ENCODE peak calls at places on chromosomes 16 and 17, in seven cellular contexts. One of them, this sample, is unnamed.

GRCh38 chr16:84040823-84041391 is 1.7 kb downstream of the SLC38A8 start:
- DNase-seq in T-helper 9 cell: no peak
- DNase-seq in thoracic aorta: no peak
- DNase-seq in tibial nerve: peak; percentile 23
- DNase-seq in stimulated activated CD8-positive, alpha-beta memory T cell treated with anti-CD3 and anti-CD28 coated beads, Interleukin-12 subunit alpha, Interleukin-12 subunit beta, amount 100 ng/mL, for 4 hours: no peak
- DNase-seq in stimulated activated CD4-positive, alpha-beta T cell treated with anti-CD3 and anti-CD28 coated beads, Interleukin-1b, Interleukin-23, amount 100 ng/mL, for 48 hours: no peak
- DNase-seq in NCI-H1092: peak; percentile 23
- DNase-seq in this sample: no peak

GRCh38 chr17:29557085-29557697 is 9.6 kb downstream of the ABHD15 start:
- DNase-seq in NCI-H1092: no peak
- DNase-seq in stimulated activated CD8-positive, alpha-beta memory T cell treated with anti-CD3 and anti-CD28 coated beads, Interleukin-12 subunit alpha, Interleukin-12 subunit beta, amount 100 ng/mL, for 4 hours: no peak
- DNase-seq in stimulated activated CD4-positive, alpha-beta T cell treated with anti-CD3 and anti-CD28 coated beads, Interleukin-1b, Interleukin-23, amount 100 ng/mL, for 48 hours: no peak
- DNase-seq in T-helper 9 cell: no peak
- DNase-seq in thoracic aorta: no peak
- DNase-seq in tibial nerve: no peak
- DNase-seq in this sample: no peak

GRCh38 chr17:42071810-42072209 is 21.4 kb upstream of the C17orf113 start:
- DNase-seq in stimulated activated CD8-positive, alpha-beta memory T cell treated with anti-CD3 and anti-CD28 coated beads, Interleukin-12 subunit alpha, Interleukin-12 subunit beta, amount 100 ng/mL, for 4 hours: no peak
- DNase-seq in T-helper 9 cell: no peak
- DNase-seq in tibial nerve: no peak
- DNase-seq in thoracic aorta: no peak
- DNase-seq in stimulated activated CD4-positive, alpha-beta T cell treated with anti-CD3 and anti-CD28 coated beads, Interleukin-1b, Interleukin-23, amount 100 ng/mL, for 48 hours: no peak
- DNase-seq in NCI-H1092: no peak
- DNase-seq in this sample: no peak

GRCh38 chr17:49287481-49287880 is 56.9 kb upstream of the PHOSPHO1 start:
- DNase-seq in stimulated activated CD8-positive, alpha-beta memory T cell treated with anti-CD3 and anti-CD28 coated beads, Interleukin-12 subunit alpha, Interleukin-12 subunit beta, amount 100 ng/mL, for 4 hours: no peak
- DNase-seq in tibial nerve: no peak
- DNase-seq in thoracic aorta: no peak
- DNase-seq in stimulated activated CD4-positive, alpha-beta T cell treated with anti-CD3 and anti-CD28 coated beads, Interleukin-1b, Interleukin-23, amount 100 ng/mL, for 48 hours: no peak
- DNase-seq in T-helper 9 cell: no peak
- DNase-seq in NCI-H1092: no peak
- DNase-seq in this sample: no peak

GRCh38 chr17:13576661-13577526 is 24.8 kb downstream of the HS3ST3A1 start:
- DNase-seq in T-helper 9 cell: no peak
- DNase-seq in stimulated activated CD8-positive, alpha-beta memory T cell treated with anti-CD3 and anti-CD28 coated beads, Interleukin-12 subunit alpha, Interleukin-12 subunit beta, amount 100 ng/mL, for 4 hours: no peak
- DNase-seq in stimulated activated CD4-positive, alpha-beta T cell treated with anti-CD3 and anti-CD28 coated beads, Interleukin-1b, Interleukin-23, amount 100 ng/mL, for 48 hours: no peak
- DNase-seq in thoracic aorta: no peak
- DNase-seq in NCI-H1092: no peak
- DNase-seq in tibial nerve: no peak
- DNase-seq in this sample: no peak

GRCh38 chr16:87740441-87740840 is 25.3 kb downstream of the KLHDC4 start:
- DNase-seq in stimulated activated CD8-positive, alpha-beta memory T cell treated with anti-CD3 and anti-CD28 coated beads, Interleukin-12 subunit alpha, Interleukin-12 subunit beta, amount 100 ng/mL, for 4 hours: no peak
- DNase-seq in tibial nerve: no peak
- DNase-seq in stimulated activated CD4-positive, alpha-beta T cell treated with anti-CD3 and anti-CD28 coated beads, Interleukin-1b, Interleukin-23, amount 100 ng/mL, for 48 hours: no peak
- DNase-seq in T-helper 9 cell: no peak
- DNase-seq in thoracic aorta: no peak
- DNase-seq in NCI-H1092: no peak
- DNase-seq in this sample: no peak

GRCh38 chr16:4506450-4506849 is 30.3 kb downstream of the HMOX2 start:
- DNase-seq in T-helper 9 cell: peak; percentile 33
- DNase-seq in tibial nerve: peak; percentile 76
- DNase-seq in stimulated activated CD4-positive, alpha-beta T cell treated with anti-CD3 and anti-CD28 coated beads, Interleukin-1b, Interleukin-23, amount 100 ng/mL, for 48 hours: peak; percentile 57
- DNase-seq in stimulated activated CD8-positive, alpha-beta memory T cell treated with anti-CD3 and anti-CD28 coated beads, Interleukin-12 subunit alpha, Interleukin-12 subunit beta, amount 100 ng/mL, for 4 hours: peak; percentile 19
- DNase-seq in NCI-H1092: peak; percentile 36
- DNase-seq in thoracic aorta: no peak
- DNase-seq in this sample: peak; percentile 79

GRCh38 chr16:9996191-9996590 is 186.0 kb downstream of the GRIN2A start:
- DNase-seq in T-helper 9 cell: no peak
- DNase-seq in NCI-H1092: no peak
- DNase-seq in tibial nerve: no peak
- DNase-seq in stimulated activated CD8-positive, alpha-beta memory T cell treated with anti-CD3 and anti-CD28 coated beads, Interleukin-12 subunit alpha, Interleukin-12 subunit beta, amount 100 ng/mL, for 4 hours: no peak
- DNase-seq in thoracic aorta: no peak
- DNase-seq in stimulated activated CD4-positive, alpha-beta T cell treated with anti-CD3 and anti-CD28 coated beads, Interleukin-1b, Interleukin-23, amount 100 ng/mL, for 48 hours: no peak
- DNase-seq in this sample: no peak

GRCh38 chr16:11784048-11784780 is 12.8 kb downstream of the ZC3H7A start:
- DNase-seq in stimulated activated CD4-positive, alpha-beta T cell treated with anti-CD3 and anti-CD28 coated beads, Interleukin-1b, Interleukin-23, amount 100 ng/mL, for 48 hours: no peak
- DNase-seq in T-helper 9 cell: no peak
- DNase-seq in thoracic aorta: no peak
- DNase-seq in stimulated activated CD8-positive, alpha-beta memory T cell treated with anti-CD3 and anti-CD28 coated beads, Interleukin-12 subunit alpha, Interleukin-12 subunit beta, amount 100 ng/mL, for 4 hours: no peak
- DNase-seq in NCI-H1092: no peak
- DNase-seq in tibial nerve: no peak
- DNase-seq in this sample: no peak

GRCh38 chr17:63950940-63951907 is 19.1 kb upstream of the CD79B start:
- DNase-seq in stimulated activated CD4-positive, alpha-beta T cell treated with anti-CD3 and anti-CD28 coated beads, Interleukin-1b, Interleukin-23, amount 100 ng/mL, for 48 hours: peak; percentile 19
- DNase-seq in NCI-H1092: no peak
- DNase-seq in T-helper 9 cell: peak; percentile 27
- DNase-seq in tibial nerve: no peak
- DNase-seq in thoracic aorta: no peak
- DNase-seq in stimulated activated CD8-positive, alpha-beta memory T cell treated with anti-CD3 and anti-CD28 coated beads, Interleukin-12 subunit alpha, Interleukin-12 subunit beta, amount 100 ng/mL, for 4 hours: no peak
- DNase-seq in this sample: peak; percentile 77

GRCh38 chr17:44005865-44006580 is 1.6 kb downstream of the NAGS start:
- DNase-seq in T-helper 9 cell: peak; percentile 19
- DNase-seq in NCI-H1092: no peak
- DNase-seq in stimulated activated CD4-positive, alpha-beta T cell treated with anti-CD3 and anti-CD28 coated beads, Interleukin-1b, Interleukin-23, amount 100 ng/mL, for 48 hours: peak; percentile 38
- DNase-seq in tibial nerve: no peak
- DNase-seq in stimulated activated CD8-positive, alpha-beta memory T cell treated with anti-CD3 and anti-CD28 coated beads, Interleukin-12 subunit alpha, Interleukin-12 subunit beta, amount 100 ng/mL, for 4 hours: peak; percentile 5
- DNase-seq in thoracic aorta: no peak
- DNase-seq in this sample: peak; percentile 57

GRCh38 chr17:15351925-15352324 is 10.5 kb upstream of the TEKT3 start:
- DNase-seq in NCI-H1092: no peak
- DNase-seq in stimulated activated CD8-positive, alpha-beta memory T cell treated with anti-CD3 and anti-CD28 coated beads, Interleukin-12 subunit alpha, Interleukin-12 subunit beta, amount 100 ng/mL, for 4 hours: no peak
- DNase-seq in tibial nerve: peak; percentile 73
- DNase-seq in thoracic aorta: no peak
- DNase-seq in T-helper 9 cell: no peak
- DNase-seq in stimulated activated CD4-positive, alpha-beta T cell treated with anti-CD3 and anti-CD28 coated beads, Interleukin-1b, Interleukin-23, amount 100 ng/mL, for 48 hours: no peak
- DNase-seq in this sample: no peak

GRCh38 chr17:45241315-45242011 is 19.8 kb downstream of the FMNL1 start:
- DNase-seq in NCI-H1092: no peak
- DNase-seq in thoracic aorta: no peak
- DNase-seq in tibial nerve: no peak
- DNase-seq in stimulated activated CD8-positive, alpha-beta memory T cell treated with anti-CD3 and anti-CD28 coated beads, Interleukin-12 subunit alpha, Interleukin-12 subunit beta, amount 100 ng/mL, for 4 hours: no peak
- DNase-seq in stimulated activated CD4-positive, alpha-beta T cell treated with anti-CD3 and anti-CD28 coated beads, Interleukin-1b, Interleukin-23, amount 100 ng/mL, for 48 hours: no peak
- DNase-seq in T-helper 9 cell: no peak
- DNase-seq in this sample: no peak

GRCh38 chr17:43366809-43367587 is 31.8 kb upstream of the ARL4D start:
- DNase-seq in NCI-H1092: no peak
- DNase-seq in tibial nerve: no peak
- DNase-seq in stimulated activated CD8-positive, alpha-beta memory T cell treated with anti-CD3 and anti-CD28 coated beads, Interleukin-12 subunit alpha, Interleukin-12 subunit beta, amount 100 ng/mL, for 4 hours: no peak
- DNase-seq in thoracic aorta: no peak
- DNase-seq in stimulated activated CD4-positive, alpha-beta T cell treated with anti-CD3 and anti-CD28 coated beads, Interleukin-1b, Interleukin-23, amount 100 ng/mL, for 48 hours: peak; percentile 27
- DNase-seq in T-helper 9 cell: no peak
- DNase-seq in this sample: no peak

GRCh38 chr17:2051388-2052237 is 3.3 kb upstream of the HIC1 start:
- DNase-seq in thoracic aorta: no peak
- DNase-seq in T-helper 9 cell: no peak
- DNase-seq in NCI-H1092: no peak
- DNase-seq in stimulated activated CD4-positive, alpha-beta T cell treated with anti-CD3 and anti-CD28 coated beads, Interleukin-1b, Interleukin-23, amount 100 ng/mL, for 48 hours: no peak
- DNase-seq in tibial nerve: no peak
- DNase-seq in stimulated activated CD8-positive, alpha-beta memory T cell treated with anti-CD3 and anti-CD28 coated beads, Interleukin-12 subunit alpha, Interleukin-12 subunit beta, amount 100 ng/mL, for 4 hours: no peak
- DNase-seq in this sample: no peak

GRCh38 chr16:30893744-30894539 is at the start of gene BCL7C:
- DNase-seq in NCI-H1092: peak; percentile 66
- DNase-seq in tibial nerve: peak; percentile 81
- DNase-seq in stimulated activated CD8-positive, alpha-beta memory T cell treated with anti-CD3 and anti-CD28 coated beads, Interleukin-12 subunit alpha, Interleukin-12 subunit beta, amount 100 ng/mL, for 4 hours: peak; percentile 69
- DNase-seq in stimulated activated CD4-positive, alpha-beta T cell treated with anti-CD3 and anti-CD28 coated beads, Interleukin-1b, Interleukin-23, amount 100 ng/mL, for 48 hours: peak; percentile 81
- DNase-seq in thoracic aorta: peak; percentile 60
- DNase-seq in T-helper 9 cell: peak; percentile 73
- DNase-seq in this sample: peak; percentile 93

GRCh38 chr16:71354156-71354555 is 4.4 kb upstream of the CALB2 start:
- DNase-seq in T-helper 9 cell: no peak
- DNase-seq in stimulated activated CD8-positive, alpha-beta memory T cell treated with anti-CD3 and anti-CD28 coated beads, Interleukin-12 subunit alpha, Interleukin-12 subunit beta, amount 100 ng/mL, for 4 hours: no peak
- DNase-seq in thoracic aorta: no peak
- DNase-seq in tibial nerve: no peak
- DNase-seq in stimulated activated CD4-positive, alpha-beta T cell treated with anti-CD3 and anti-CD28 coated beads, Interleukin-1b, Interleukin-23, amount 100 ng/mL, for 48 hours: no peak
- DNase-seq in NCI-H1092: no peak
- DNase-seq in this sample: no peak

GRCh38 chr17:29583324-29584248 is 5.9 kb downstream of the GIT1 start:
- DNase-seq in stimulated activated CD8-positive, alpha-beta memory T cell treated with anti-CD3 and anti-CD28 coated beads, Interleukin-12 subunit alpha, Interleukin-12 subunit beta, amount 100 ng/mL, for 4 hours: no peak
- DNase-seq in thoracic aorta: no peak
- DNase-seq in tibial nerve: no peak
- DNase-seq in NCI-H1092: no peak
- DNase-seq in stimulated activated CD4-positive, alpha-beta T cell treated with anti-CD3 and anti-CD28 coated beads, Interleukin-1b, Interleukin-23, amount 100 ng/mL, for 48 hours: no peak
- DNase-seq in T-helper 9 cell: no peak
- DNase-seq in this sample: no peak

GRCh38 chr17:61770043-61770442 is 93.3 kb downstream of the BRIP1 start:
- DNase-seq in tibial nerve: no peak
- DNase-seq in NCI-H1092: no peak
- DNase-seq in stimulated activated CD8-positive, alpha-beta memory T cell treated with anti-CD3 and anti-CD28 coated beads, Interleukin-12 subunit alpha, Interleukin-12 subunit beta, amount 100 ng/mL, for 4 hours: no peak
- DNase-seq in T-helper 9 cell: no peak
- DNase-seq in thoracic aorta: no peak
- DNase-seq in stimulated activated CD4-positive, alpha-beta T cell treated with anti-CD3 and anti-CD28 coated beads, Interleukin-1b, Interleukin-23, amount 100 ng/mL, for 48 hours: no peak
- DNase-seq in this sample: no peak

GRCh38 chr17:77423589-77424451 is 283.1 kb downstream of the SEC14L1 start:
- DNase-seq in NCI-H1092: no peak
- DNase-seq in stimulated activated CD4-positive, alpha-beta T cell treated with anti-CD3 and anti-CD28 coated beads, Interleukin-1b, Interleukin-23, amount 100 ng/mL, for 48 hours: no peak
- DNase-seq in tibial nerve: peak; percentile 88
- DNase-seq in T-helper 9 cell: no peak
- DNase-seq in stimulated activated CD8-positive, alpha-beta memory T cell treated with anti-CD3 and anti-CD28 coated beads, Interleukin-12 subunit alpha, Interleukin-12 subunit beta, amount 100 ng/mL, for 4 hours: no peak
- DNase-seq in thoracic aorta: peak; percentile 86
- DNase-seq in this sample: no peak

GRCh38 chr16:87410958-87411357 is 18.8 kb downstream of the MAP1LC3B start:
- DNase-seq in thoracic aorta: no peak
- DNase-seq in tibial nerve: no peak
- DNase-seq in stimulated activated CD4-positive, alpha-beta T cell treated with anti-CD3 and anti-CD28 coated beads, Interleukin-1b, Interleukin-23, amount 100 ng/mL, for 48 hours: no peak
- DNase-seq in NCI-H1092: no peak
- DNase-seq in stimulated activated CD8-positive, alpha-beta memory T cell treated with anti-CD3 and anti-CD28 coated beads, Interleukin-12 subunit alpha, Interleukin-12 subunit beta, amount 100 ng/mL, for 4 hours: no peak
- DNase-seq in T-helper 9 cell: no peak
- DNase-seq in this sample: no peak

GRCh38 chr17:77332034-77332971 is 191.5 kb downstream of the SEC14L1 start:
- DNase-seq in NCI-H1092: no peak
- DNase-seq in stimulated activated CD4-positive, alpha-beta T cell treated with anti-CD3 and anti-CD28 coated beads, Interleukin-1b, Interleukin-23, amount 100 ng/mL, for 48 hours: no peak
- DNase-seq in thoracic aorta: no peak
- DNase-seq in stimulated activated CD8-positive, alpha-beta memory T cell treated with anti-CD3 and anti-CD28 coated beads, Interleukin-12 subunit alpha, Interleukin-12 subunit beta, amount 100 ng/mL, for 4 hours: no peak
- DNase-seq in T-helper 9 cell: peak; percentile 38
- DNase-seq in tibial nerve: no peak
- DNase-seq in this sample: no peak

GRCh38 chr17:949623-950338 is 29.8 kb downstream of the NXN start:
- DNase-seq in stimulated activated CD4-positive, alpha-beta T cell treated with anti-CD3 and anti-CD28 coated beads, Interleukin-1b, Interleukin-23, amount 100 ng/mL, for 48 hours: no peak
- DNase-seq in thoracic aorta: no peak
- DNase-seq in NCI-H1092: no peak
- DNase-seq in stimulated activated CD8-positive, alpha-beta memory T cell treated with anti-CD3 and anti-CD28 coated beads, Interleukin-12 subunit alpha, Interleukin-12 subunit beta, amount 100 ng/mL, for 4 hours: no peak
- DNase-seq in tibial nerve: no peak
- DNase-seq in T-helper 9 cell: no peak
- DNase-seq in this sample: no peak